ENCODE peak calls at places on chromosomes 13 and 19, in nine cellular contexts. B is spleen, E is K562, K is uterus, W is esophagus muscularis mucosa, R is transverse colon, H is prostate gland, G is A549, O is heart left ventricle. P is an unnamed sample.

GRCh38 chr13:94708971-94709614 is 3.3 kb downstream of the SOX21 start:
- DNase-seq in R (no peak), W (no peak), E (no peak), H (no peak), G (no peak), K (no peak), O (no peak), B (no peak), P (no peak)

GRCh38 chr13:42707003-42707402 is 74.4 kb upstream of the FAM216B start:
- DNase-seq in W (no peak), G (no peak), E (no peak), R (no peak), H (no peak), K (no peak), B (no peak), O (no peak), P (no peak)

GRCh38 chr13:70849267-70849666 is 741.0 kb upstream of the KLHL1 start:
- DNase-seq in H (no peak), B (no peak), E (no peak), K (no peak), G (no peak), R (no peak), O (no peak), W (no peak), P (no peak)

GRCh38 chr13:113777311-113778260 is 18.6 kb downstream of the TMEM255B start:
- DNase-seq in E (peak), G (no peak), W (no peak), O (no peak), B (peak), H (no peak), R (no peak), K (no peak), P (no peak)

GRCh38 chr19:33558846-33559245 is 37.3 kb upstream of the PEPD start:
- DNase-seq in W (no peak), K (no peak), O (no peak), E (no peak), B (peak), H (peak), R (no peak), G (no peak), P (no peak)

GRCh38 chr13:51681037-51681678 is 96.9 kb downstream of the WDFY2 start:
- DNase-seq in E (no peak), O (no peak), W (no peak), G (peak), H (no peak), B (no peak), R (no peak), K (no peak), P (no peak)

GRCh38 chr13:94232956-94233355 is 246.5 kb downstream of the DCT start:
- DNase-seq in G (no peak), B (no peak), R (no peak), O (no peak), K (no peak), E (no peak), W (no peak), H (no peak), P (no peak)

GRCh38 chr13:36571444-36571843 is 102.4 kb upstream of the SERTM1 start:
- DNase-seq in E (no peak), W (no peak), R (no peak), G (no peak), O (no peak), K (no peak), B (no peak), H (no peak), P (no peak)

GRCh38 chr13:30713133-30713532 is 22.2 kb upstream of the ALOX5AP start:
- DNase-seq in O (no peak), R (peak), E (no peak), H (no peak), B (peak), K (no peak), G (peak), W (no peak), P (no peak)

GRCh38 chr19:47540748-47541147 is 25.9 kb upstream of the NAPA start:
- DNase-seq in G (peak), B (no peak), R (no peak), O (no peak), W (no peak), K (no peak), H (no peak), E (peak), P (no peak)

GRCh38 chr19:38139122-38139521 is 84.9 kb downstream of the DPF1 start:
- DNase-seq in K (no peak), E (peak), W (no peak), B (no peak), R (no peak), G (no peak), O (no peak), H (no peak), P (no peak)

GRCh38 chr13:95124959-95125358 is 176.3 kb downstream of the ABCC4 start:
- DNase-seq in B (no peak), G (no peak), R (no peak), H (no peak), W (no peak), O (no peak), E (no peak), K (no peak), P (no peak)

GRCh38 chr13:46126552-46127171 is 21.8 kb upstream of the CPB2 start:
- DNase-seq in G (peak), O (peak), H (peak), B (peak), E (peak), W (no peak), R (peak), K (peak), P (peak)

GRCh38 chr13:102597029-102598015 is 536 bp downstream of the TPP2 start:
- DNase-seq in H (no peak), O (peak), R (peak), E (peak), B (no peak), G (peak), W (no peak), K (peak), P (peak)

GRCh38 chr19:19592690-19593089 is 25.8 kb downstream of the PBX4 start:
- DNase-seq in R (no peak), E (no peak), G (no peak), K (no peak), H (no peak), B (no peak), W (no peak), O (no peak), P (no peak)

GRCh38 chr13:100389617-100390016 is 199.0 kb downstream of the GGACT start:
- DNase-seq in R (no peak), B (no peak), K (no peak), W (no peak), E (no peak), H (no peak), G (no peak), O (no peak), P (no peak)

GRCh38 chr13:40485611-40486517 is 180.6 kb downstream of the FOXO1 start:
- DNase-seq in W (no peak), B (no peak), K (no peak), E (no peak), G (no peak), H (no peak), O (no peak), R (no peak), P (no peak)

GRCh38 chr19:19134687-19135158 is 3.6 kb downstream of the TMEM161A start:
- DNase-seq in E (peak), G (no peak), W (no peak), K (no peak), B (no peak), R (no peak), H (no peak), O (peak), P (no peak)

GRCh38 chr13:80871481-80871880 is 530.6 kb upstream of the SPRY2 start:
- DNase-seq in G (no peak), B (no peak), O (no peak), H (no peak), K (no peak), R (no peak), W (no peak), E (no peak), P (no peak)

DNA sequence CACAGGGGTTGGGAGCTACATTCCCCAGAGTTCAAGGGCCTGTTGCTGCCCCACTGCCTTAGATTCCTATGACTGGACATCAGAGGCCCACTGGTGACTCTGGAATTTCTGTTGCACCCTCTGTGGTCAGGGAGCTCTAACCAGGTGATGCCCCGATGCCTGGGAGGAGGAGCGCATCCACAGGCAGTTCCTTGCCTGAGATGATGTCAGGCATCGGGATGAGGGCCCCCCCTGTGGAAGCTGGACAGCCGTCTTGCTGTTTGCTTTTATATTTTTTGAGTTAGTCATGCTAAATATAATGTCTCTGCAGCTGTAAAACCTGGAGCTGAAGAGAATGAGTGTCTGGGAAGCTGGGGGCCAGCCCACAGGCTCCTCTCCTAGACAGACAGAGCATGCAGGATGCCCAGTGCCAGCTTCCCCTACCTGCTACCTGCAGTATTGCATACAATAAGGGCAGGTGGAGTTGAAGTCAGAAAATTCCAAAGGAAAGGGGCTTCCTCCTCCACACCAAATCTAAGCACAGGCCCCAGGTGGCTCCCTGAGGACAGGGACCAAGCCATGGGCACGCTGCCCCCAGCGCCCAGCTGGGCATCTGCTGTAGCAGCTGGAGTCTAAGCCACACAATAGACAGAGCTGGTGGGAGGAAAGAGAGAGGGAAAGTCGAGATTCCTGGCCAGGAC is 16.2 kb downstream of the COL4A2 start:
- DNase-seq in O (no peak), K (no peak), H (no peak), G (peak), W (no peak), E (no peak), R (no peak), B (no peak), P (peak)
- TF ChIP-seq POLR2A in O (no peak), K (no peak), H (no peak), G (no peak), W (no peak), E (no peak), R (no peak), B (no peak), P (no peak)

DNA sequence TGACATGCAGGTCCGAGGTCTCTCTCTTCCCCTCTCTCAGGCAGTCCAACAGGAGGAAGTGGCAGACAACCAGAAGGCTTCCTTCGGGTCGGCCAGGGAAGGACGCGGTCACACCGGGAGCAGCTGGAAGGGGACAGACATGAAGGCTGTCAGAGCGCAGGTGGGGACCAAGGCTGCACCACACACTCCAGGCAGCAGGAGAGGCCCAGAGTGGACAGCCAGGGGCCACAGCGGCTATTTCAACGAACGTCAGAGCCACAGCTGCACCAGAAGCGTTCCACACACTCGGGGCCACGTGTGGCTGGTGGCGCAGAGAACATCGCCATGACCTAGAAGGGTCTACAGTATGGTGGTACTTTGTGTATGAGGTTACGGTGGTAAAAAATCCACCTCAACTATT is 16.0 kb upstream of the SLC39A3 start:
- DNase-seq in E (no peak), O (no peak), H (no peak), R (no peak), G (no peak), K (no peak), W (no peak), B (peak), P (no peak)
- TF ChIP-seq POLR2A in E (no peak), O (no peak), H (no peak), R (no peak), G (no peak), K (no peak), W (no peak), B (no peak), P (no peak)

DNA sequence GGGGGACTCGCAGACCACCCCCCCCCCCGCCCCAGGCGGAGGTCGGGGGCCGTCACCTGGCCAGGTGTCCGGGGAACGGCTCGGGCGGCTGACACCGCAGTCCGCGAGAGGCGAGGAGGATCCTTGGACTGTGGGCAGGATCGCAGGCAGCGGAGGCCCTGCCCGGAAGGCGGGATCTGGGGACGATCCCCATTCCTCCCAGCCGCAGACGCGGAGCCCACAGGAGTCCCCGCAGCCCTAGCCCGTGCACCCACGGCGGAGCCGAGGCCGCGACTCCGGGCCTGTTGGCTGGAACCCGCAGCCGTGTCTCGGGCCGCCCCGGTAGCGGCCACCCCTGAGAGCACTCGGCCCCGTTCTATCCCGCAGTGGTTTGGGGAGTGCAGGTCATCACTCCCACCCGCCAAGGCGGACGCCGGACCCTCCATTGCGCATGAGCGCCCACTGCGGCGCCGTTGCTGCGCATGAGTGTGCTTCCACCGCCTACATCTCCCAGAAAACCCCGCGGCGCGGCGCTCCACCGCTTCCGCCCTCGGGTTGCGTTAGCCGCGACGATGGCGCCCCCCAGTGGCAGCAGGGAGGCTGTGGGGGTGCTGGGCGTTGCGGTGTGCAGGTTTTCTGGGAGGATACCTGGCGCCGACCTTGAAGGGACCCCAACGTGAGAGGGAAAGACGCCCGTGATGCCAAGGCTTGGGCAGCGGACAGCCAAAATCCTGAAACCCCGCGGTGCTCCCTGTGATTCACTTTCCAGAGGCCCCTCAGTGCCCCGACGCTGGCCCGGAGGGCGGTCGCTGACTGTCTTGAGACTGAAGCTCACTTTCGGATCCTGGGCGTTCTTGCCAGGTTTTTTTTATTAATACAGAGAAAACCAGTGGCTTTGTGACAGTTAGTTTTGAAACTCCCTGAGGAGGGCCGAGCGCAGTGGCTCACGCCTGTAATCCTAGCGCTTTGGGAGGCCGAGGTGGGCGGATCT is 4.4 kb upstream of the ZNF329 start:
- DNase-seq in B (peak), E (peak), H (peak), K (peak), R (peak), G (peak), W (peak), O (peak), P (peak)
- TF ChIP-seq POLR2A in B (peak), E (no peak), H (peak), K (peak), R (peak), G (no peak), W (peak), O (peak), P (peak)

GRCh38 chr19:813359-814107 is 8.2 kb downstream of the PLPPR3 start:
- DNase-seq in B (no peak), K (no peak), H (no peak), O (no peak), G (no peak), E (no peak), R (no peak), W (no peak), P (no peak)

GRCh38 chr19:815079-815774 is 6.5 kb downstream of the PLPPR3 start:
- DNase-seq in R (no peak), H (no peak), W (no peak), B (peak), G (no peak), O (no peak), K (no peak), E (peak), P (no peak)

GRCh38 chr19:815775-816499 is 5.8 kb downstream of the PLPPR3 start:
- DNase-seq in W (no peak), E (no peak), H (no peak), B (no peak), O (no peak), K (no peak), G (no peak), R (no peak), P (peak)

GRCh38 chr19:812819-813358 is 8.9 kb downstream of the PLPPR3 start:
- DNase-seq in E (no peak), O (no peak), G (no peak), B (peak), R (no peak), H (no peak), W (no peak), K (no peak), P (no peak)

GRCh38 chr19:814108-815078 is 7.4 kb downstream of the PLPPR3 start:
- DNase-seq in R (no peak), W (no peak), G (no peak), O (no peak), H (no peak), E (no peak), K (no peak), B (peak), P (peak)
- TF ChIP-seq POLR2A in R (no peak), W (no peak), G (no peak), O (no peak), H (no peak), E (peak), K (no peak), B (no peak), P (no peak)

DNA sequence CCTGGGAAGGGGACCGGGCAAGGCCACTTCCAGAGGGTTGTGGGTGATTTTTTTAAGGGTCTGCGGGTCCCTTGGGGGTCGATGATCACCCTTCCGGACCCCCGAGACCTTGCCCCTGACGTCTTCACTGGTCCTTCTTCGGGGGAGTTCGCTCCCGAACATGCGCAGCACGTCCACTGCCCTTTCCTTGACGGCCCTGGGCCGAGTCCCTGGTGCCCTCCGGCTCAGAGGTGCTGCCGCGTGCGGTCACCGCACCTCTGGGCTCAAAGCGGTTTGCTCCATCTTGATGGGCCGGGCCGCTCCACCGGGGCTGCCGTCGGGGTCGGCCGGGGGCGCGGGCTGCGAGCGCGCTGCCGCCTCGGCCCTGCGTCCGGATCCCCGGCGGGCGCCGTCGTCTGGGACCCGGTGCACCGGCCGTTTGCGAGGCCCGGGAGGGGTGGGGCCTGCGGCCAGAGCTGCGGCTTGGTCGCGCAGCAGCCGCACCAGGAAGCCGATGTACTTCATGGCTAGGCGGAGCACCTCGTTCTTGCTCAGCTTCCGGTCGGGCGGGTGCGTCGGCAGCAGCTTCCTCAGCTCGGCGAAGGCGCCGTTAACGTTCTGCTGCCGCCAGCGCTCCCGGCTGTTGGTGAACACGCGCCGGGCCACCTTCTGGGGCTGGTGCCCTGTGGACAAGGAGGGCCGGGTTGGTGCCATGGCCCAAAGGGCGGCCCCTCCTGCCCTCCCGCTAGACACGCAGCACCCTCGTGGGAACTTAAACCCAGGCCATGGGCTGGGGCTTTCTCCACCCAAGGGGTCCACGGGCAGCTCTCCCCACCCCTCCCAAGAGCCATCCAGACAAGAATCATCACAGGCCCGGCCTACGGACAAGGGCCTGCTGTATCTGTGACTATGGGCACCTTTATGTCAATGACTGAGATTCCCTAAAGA is 3.3 kb downstream of the LYL1 start:
- DNase-seq in K (peak), E (peak), O (peak), H (no peak), W (no peak), G (no peak), R (peak), B (peak), P (no peak)
- TF ChIP-seq POLR2A in K (peak), E (no peak), O (peak), H (no peak), W (no peak), G (no peak), R (peak), B (peak), P (no peak)

P was measured in H54.